ENCODE peak calls at places on chromosomes 6 and 20, in ten cellular contexts. V is mammary epithelial cell; U is Calu3; F is neural progenitor cell; Y is upper lobe of right lung; G is mucosa of descending colon; I is tibial nerve; E is heart left ventricle; W is GM13976; A is CD8-positive, alpha-beta T cell. D is an unnamed sample.

GRCh38 chr20:63767886-63768285 is 28.3 kb downstream of the SLC2A4RG start:
- DNase-seq in U (no peak), V (no peak), F (no peak), E (no peak), A (no peak), I (no peak), W (no peak), Y (no peak), G (no peak), D (no peak)

GRCh38 chr20:15058836-15059235 is 721.4 kb upstream of the FLRT3 start:
- DNase-seq in W (no peak), A (no peak), F (no peak), I (no peak), Y (no peak), U (no peak), G (no peak), V (no peak), E (no peak), D (no peak)

GRCh38 chr6:22825210-22825609 is 255.8 kb downstream of the HDGFL1 start:
- DNase-seq in Y (no peak), V (no peak), I (no peak), A (no peak), W (no peak), F (no peak), U (no peak), E (no peak), G (no peak), D (no peak)

GRCh38 chr20:48706116-48706656 is 121.6 kb downstream of the PREX1 start:
- DNase-seq in V (no peak), E (no peak), Y (no peak), U (no peak), G (no peak), W (no peak), I (peak), F (no peak), A (no peak), D (no peak)

GRCh38 chr6:116535109-116535508 is 10.4 kb downstream of the TRAPPC3L start:
- DNase-seq in I (no peak), G (no peak), Y (no peak), F (no peak), W (no peak), U (no peak), V (peak), E (no peak), A (no peak), D (no peak)

GRCh38 chr6:121201108-121201507 is 133.2 kb downstream of the TBC1D32 start:
- DNase-seq in A (no peak), E (no peak), G (no peak), V (peak), U (no peak), F (no peak), Y (no peak), W (no peak), I (no peak), D (no peak)

GRCh38 chr20:51338692-51339440 is 203.7 kb downstream of the NFATC2 start:
- DNase-seq in A (no peak), U (no peak), E (no peak), I (no peak), G (no peak), Y (no peak), F (no peak), V (no peak), W (no peak), D (no peak)

GRCh38 chr6:134534708-134535149 is 216.8 kb upstream of the SGK1 start:
- DNase-seq in U (no peak), I (no peak), Y (no peak), G (no peak), A (no peak), W (no peak), V (peak), F (no peak), E (no peak), D (no peak)

GRCh38 chr20:43849496-43850197 is 65.0 kb upstream of the TOX2 start:
- DNase-seq in E (no peak), I (no peak), G (no peak), W (no peak), V (peak), U (no peak), A (no peak), Y (no peak), F (no peak), D (no peak)

GRCh38 chr6:137928286-137928685 is 61.2 kb downstream of the TNFAIP3 start:
- DNase-seq in F (no peak), W (no peak), I (no peak), U (no peak), Y (peak), E (no peak), A (no peak), V (no peak), G (no peak), D (no peak)

GRCh38 chr20:56518126-56518525 is 6.4 kb upstream of the FAM209A start:
- DNase-seq in W (no peak), G (no peak), A (no peak), I (no peak), F (no peak), V (no peak), Y (no peak), U (no peak), E (no peak), D (no peak)

GRCh38 chr6:133632206-133632605 is 256.7 kb upstream of the TCF21 start:
- DNase-seq in F (no peak), I (no peak), U (peak), V (peak), E (no peak), G (no peak), W (no peak), Y (no peak), A (no peak), D (no peak)

GRCh38 chr6:87152528-87152950 is 2.8 kb upstream of the ZNF292 start:
- DNase-seq in W (no peak), G (no peak), F (peak), A (no peak), I (peak), U (no peak), V (no peak), Y (no peak), E (no peak), D (peak)

GRCh38 chr6:25263602-25264001 is 15.6 kb upstream of the CARMIL1 start:
- DNase-seq in Y (no peak), U (no peak), A (no peak), I (no peak), W (no peak), G (no peak), V (peak), E (no peak), F (no peak), D (no peak)

GRCh38 chr6:39488255-39488881 is 165.9 kb upstream of the KCNK16 start:
- DNase-seq in I (no peak), A (no peak), W (no peak), V (no peak), G (no peak), E (no peak), Y (no peak), U (no peak), F (no peak), D (no peak)

GRCh38 chr6:139028242-139028657 is 295 bp upstream of the ABRACL start:
- DNase-seq in E (no peak), G (no peak), Y (no peak), I (no peak), F (peak), U (no peak), W (peak), V (no peak), A (no peak), D (no peak)

GRCh38 chr6:32163559-32164258 is 686 bp upstream of the EGFL8 start:
- DNase-seq in V (no peak), E (no peak), F (peak), A (no peak), U (no peak), W (no peak), Y (no peak), G (no peak), I (no peak), D (no peak)

GRCh38 chr20:57587278-57587988 is 26.5 kb downstream of the PCK1 start:
- DNase-seq in F (no peak), A (no peak), E (no peak), U (no peak), W (no peak), I (no peak), V (no peak), G (peak), Y (no peak), D (no peak)

GRCh38 chr6:44304282-44305199 is 8.6 kb downstream of the AARS2 start:
- DNase-seq in E (no peak), Y (no peak), V (peak), I (no peak), A (peak), G (no peak), W (peak), F (peak), U (peak), D (peak)

GRCh38 chr6:166313255-166314070 is 5.3 kb upstream of the PRR18 start:
- DNase-seq in F (peak), Y (no peak), G (peak), W (peak), V (no peak), E (no peak), I (peak), A (no peak), U (peak), D (peak)

GRCh38 chr6:21258665-21259064 is 334.9 kb upstream of the SOX4 start:
- DNase-seq in I (no peak), G (no peak), V (no peak), W (no peak), Y (no peak), U (no peak), E (no peak), A (no peak), F (no peak), D (no peak)

GRCh38 chr6:106967936-106968555 is 6.5 kb downstream of the CD24 start:
- DNase-seq in V (peak), U (no peak), E (no peak), F (no peak), I (no peak), G (no peak), A (no peak), W (no peak), Y (no peak), D (no peak)

GRCh38 chr6:144379356-144379755 is 94.2 kb downstream of the UTRN start:
- DNase-seq in E (no peak), Y (no peak), A (no peak), V (no peak), G (no peak), W (no peak), I (no peak), F (no peak), U (no peak), D (peak)

GRCh38 chr20:38098952-38099351 is 65.4 kb downstream of the RPRD1B start:
- DNase-seq in W (no peak), G (no peak), A (no peak), Y (no peak), I (no peak), U (no peak), V (no peak), E (no peak), F (no peak), D (no peak)

GRCh38 chr6:45423901-45424627 is 46.3 kb upstream of the SUPT3H start:
- DNase-seq in V (peak), A (no peak), Y (peak), I (no peak), G (peak), F (peak), U (no peak), W (no peak), E (peak), D (peak)

GRCh38 chr6:130306377-130306776 is 59.4 kb upstream of the TMEM200A start:
- DNase-seq in G (no peak), A (no peak), U (no peak), W (no peak), I (no peak), F (no peak), V (peak), Y (no peak), E (no peak), D (no peak)

GRCh38 chr20:41094656-41095055 is 42.7 kb upstream of the PLCG1 start:
- DNase-seq in F (no peak), W (no peak), U (no peak), Y (no peak), I (no peak), A (no peak), E (no peak), G (no peak), V (no peak), D (no peak)

GRCh38 chr6:1986454-1987243 is 258.8 kb downstream of the GMDS start:
- DNase-seq in G (no peak), Y (no peak), E (no peak), I (no peak), A (no peak), W (no peak), V (no peak), F (no peak), U (no peak), D (no peak)

GRCh38 chr6:91127752-91128151 is 540.9 kb upstream of the MAP3K7 start:
- DNase-seq in V (no peak), E (no peak), F (no peak), W (no peak), Y (no peak), I (no peak), A (no peak), U (no peak), G (no peak), D (no peak)

GRCh38 chr6:98825602-98826230 is 8.7 kb upstream of the POU3F2 start:
- DNase-seq in Y (no peak), I (no peak), U (no peak), G (no peak), W (peak), A (no peak), E (no peak), V (no peak), F (peak), D (no peak)

GRCh38 chr6:166578536-166579233 is 7.8 kb downstream of the RAMACL start:
- DNase-seq in E (no peak), W (no peak), A (no peak), G (no peak), Y (no peak), U (no peak), F (no peak), V (no peak), I (no peak), D (no peak)

GRCh38 chr6:166145751-166146150 is 21.9 kb downstream of the TBXT start:
- DNase-seq in U (no peak), F (no peak), Y (no peak), V (peak), W (no peak), G (no peak), I (no peak), A (no peak), E (no peak), D (no peak)

GRCh38 chr6:37354526-37355384 is 972 bp downstream of the RNF8 start:
- DNase-seq in A (no peak), V (peak), F (peak), G (peak), I (no peak), U (peak), W (peak), Y (peak), E (no peak), D (peak)

GRCh38 chr6:12092762-12093161 is 80.7 kb downstream of the HIVEP1 start:
- DNase-seq in Y (no peak), W (no peak), F (no peak), I (no peak), V (no peak), U (no peak), A (no peak), E (no peak), G (no peak), D (no peak)

GRCh38 chr6:158002951-158003853 is 21.5 kb downstream of the SYNJ2 start:
- DNase-seq in E (peak), V (peak), Y (no peak), G (peak), A (no peak), F (peak), I (peak), U (peak), W (no peak), D (no peak)

GRCh38 chr6:56706981-56707726 is 64.5 kb upstream of the DST start:
- DNase-seq in E (no peak), A (no peak), G (no peak), I (no peak), F (no peak), W (no peak), V (no peak), Y (no peak), U (no peak), D (no peak)

GRCh38 chr20:3751664-3752385 is 15.7 kb downstream of the ADISSP start:
- DNase-seq in U (peak), I (no peak), W (peak), V (no peak), F (peak), G (peak), A (peak), E (peak), Y (peak), D (peak)

GRCh38 chr20:3752386-3752759 is 15.2 kb downstream of the ADISSP start:
- DNase-seq in Y (no peak), F (no peak), W (no peak), A (no peak), G (no peak), I (no peak), U (no peak), V (no peak), E (no peak), D (no peak)

GRCh38 chr20:3749689-3750639 is 17.5 kb downstream of the HSPA12B start:
- DNase-seq in U (peak), G (no peak), Y (no peak), I (no peak), E (no peak), W (peak), A (no peak), V (peak), F (peak), D (peak)

GRCh38 chr20:3753098-3753497 is 14.5 kb downstream of the ADISSP start:
- DNase-seq in W (peak), G (peak), F (peak), V (peak), E (no peak), Y (no peak), I (peak), A (peak), U (peak), D (peak)

GRCh38 chr20:3751284-3751663 is 16.3 kb downstream of the ADISSP start:
- DNase-seq in F (peak), G (no peak), I (no peak), W (no peak), Y (no peak), U (no peak), E (no peak), V (no peak), A (no peak), D (no peak)
- TF ChIP-seq CTCF in F (peak), G (no peak), I (no peak), W (no peak), Y (no peak), U (no peak), E (no peak), V (no peak), A (no peak), D (no peak)

DNA sequence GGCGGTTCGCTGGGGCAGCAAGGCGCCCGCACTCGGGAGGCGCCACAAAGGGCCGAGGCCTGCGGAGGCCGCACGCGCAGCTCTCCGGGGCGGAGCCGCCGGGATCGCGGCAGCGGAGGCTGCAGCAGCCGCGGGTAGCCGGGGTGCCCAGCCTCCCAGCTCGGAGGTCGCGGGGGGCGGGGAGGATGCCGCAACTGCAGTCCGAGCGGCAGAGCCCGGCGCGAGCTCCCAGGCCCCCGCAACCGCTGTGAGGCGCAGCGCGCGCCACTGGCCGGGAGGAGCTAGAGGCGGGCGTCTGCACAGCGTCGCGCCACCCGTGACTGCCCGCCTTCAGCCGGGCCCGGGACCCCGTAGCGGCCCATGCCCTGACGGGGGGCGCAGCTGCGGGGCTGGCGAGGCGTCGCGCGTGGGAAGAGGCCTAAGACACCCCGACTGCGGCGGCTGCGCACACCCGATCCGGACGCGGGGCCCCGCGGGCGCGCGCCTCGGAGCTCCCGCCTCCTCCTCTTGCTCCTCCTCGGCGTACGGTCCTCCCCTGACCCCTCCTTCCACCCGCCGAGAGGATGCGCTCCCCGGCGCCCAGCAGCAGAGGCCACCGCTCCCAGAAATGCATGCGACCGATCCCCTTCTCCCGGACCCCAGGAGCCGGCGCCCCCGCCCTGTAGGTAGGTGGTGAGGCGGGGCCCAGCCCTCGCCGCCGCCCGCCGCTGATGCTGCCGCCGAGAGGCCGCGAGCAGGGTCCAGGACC is at the start of gene NCOA7:
- DNase-seq in E (peak), Y (peak), W (peak), I (peak), G (peak), A (peak), V (peak), F (peak), U (peak), D (peak)
- TF ChIP-seq CTCF in E (no peak), Y (no peak), W (no peak), I (peak), G (no peak), A (no peak), V (peak), F (no peak), U (no peak), D (no peak)

GRCh38 chr6:84764332-84765049 is at the start of gene TBX18:
- DNase-seq in U (peak), Y (peak), I (peak), V (peak), W (no peak), G (peak), E (peak), A (no peak), F (peak), D (no peak)
- TF ChIP-seq CTCF in U (no peak), Y (no peak), I (no peak), V (no peak), W (no peak), G (no peak), E (no peak), A (no peak), F (no peak), D (no peak)

DNA sequence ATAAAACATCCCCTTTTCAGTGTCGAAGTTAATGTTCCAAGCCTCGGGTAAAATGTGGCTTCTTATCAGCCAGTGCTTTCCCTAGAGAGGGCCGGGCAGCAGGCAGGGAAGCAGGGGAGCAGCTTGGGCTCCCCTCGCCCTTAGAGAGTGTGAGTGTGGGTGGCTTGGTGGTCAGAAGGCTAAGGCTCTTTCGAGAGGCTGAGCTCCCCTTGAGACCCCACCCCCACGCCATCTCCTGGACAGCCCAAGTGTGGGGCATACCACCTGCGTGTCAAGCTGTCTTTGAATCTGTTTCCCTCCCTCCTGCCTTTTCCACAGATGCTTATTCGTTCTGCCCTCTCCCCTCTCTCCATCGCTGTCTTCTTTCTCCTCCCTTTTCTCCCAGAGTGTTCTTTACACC is 95.1 kb upstream of the FOXP4 start:
- DNase-seq in U (peak), I (no peak), W (peak), G (no peak), F (peak), V (no peak), E (no peak), A (no peak), Y (no peak), D (no peak)
- TF ChIP-seq CTCF in U (no peak), I (no peak), W (no peak), G (no peak), F (peak), V (no peak), E (no peak), A (no peak), Y (no peak), D (no peak)

DNA sequence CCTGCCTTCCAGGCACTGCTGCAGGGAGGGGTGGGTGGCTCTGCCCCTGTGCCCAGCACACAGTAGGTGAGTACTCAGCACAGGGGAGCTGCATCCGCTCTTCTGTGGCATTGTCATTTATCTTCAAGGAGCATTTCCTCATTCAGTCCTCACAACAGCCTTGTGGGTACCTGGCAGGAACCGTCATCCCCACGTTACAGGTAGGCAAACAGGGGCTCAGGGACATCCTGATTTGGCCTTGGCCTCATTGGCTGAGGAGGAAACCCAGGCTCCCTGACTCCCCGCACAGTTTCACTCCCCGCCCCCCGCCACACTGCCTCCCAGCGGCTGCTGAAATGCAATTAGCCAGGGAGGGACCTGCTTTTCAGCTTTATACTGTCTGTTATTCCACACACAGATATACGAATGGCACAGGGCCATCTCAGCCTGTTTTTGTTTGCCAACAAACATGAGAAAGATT is 24.3 kb upstream of the PNPLA1 start:
- DNase-seq in Y (no peak), A (no peak), V (no peak), I (no peak), G (peak), W (no peak), U (no peak), E (no peak), F (peak), D (no peak)
- TF ChIP-seq CTCF in Y (no peak), A (no peak), V (no peak), I (no peak), G (no peak), W (no peak), U (no peak), E (no peak), F (peak), D (no peak)

GRCh38 chr20:7362601-7363000 is 577.7 kb downstream of the HAO1 start:
- DNase-seq in W (no peak), I (no peak), V (no peak), U (no peak), A (no peak), E (no peak), F (no peak), G (no peak), Y (no peak), D (no peak)
- TF ChIP-seq CTCF in W (no peak), I (no peak), V (no peak), U (no peak), A (no peak), E (no peak), F (no peak), G (no peak), Y (no peak), D (no peak)